ENCODE peak calls at places on chromosomes 5 and 9, in eight cellular contexts. D is GM12878, E is HCT116, U is A549, L is HepG2, F is endothelial cell of umbilical vein, Q is K562, C is H1. Y is an unnamed sample.

GRCh38 chr9:123283455-123283854 is 15.1 kb upstream of the STRBP start:
- DNase-seq in L (no peak), D (no peak), U (no peak), E (no peak), F (no peak), C (no peak), Q (no peak), Y (no peak)

GRCh38 chr9:136010176-136010575 is 49.0 kb upstream of the UBAC1 start:
- DNase-seq in C (no peak), E (no peak), L (no peak), Q (no peak), F (no peak), U (no peak), D (no peak), Y (no peak)

GRCh38 chr9:37904647-37905505 is 949 bp upstream of the SLC25A51 start:
- DNase-seq in C (no peak), U (no peak), D (no peak), Q (peak; percentile 51), L (no peak), F (no peak), E (no peak), Y (no peak)

GRCh38 chr9:107007981-107008380 is 145.0 kb downstream of the ZNF462 start:
- DNase-seq in F (no peak), C (no peak), Q (no peak), E (no peak), U (no peak), L (no peak), D (no peak), Y (no peak)

GRCh38 chr9:8489845-8490244 is 690.3 kb upstream of the DMAC1 start:
- DNase-seq in D (no peak), E (no peak), F (no peak), L (no peak), U (no peak), C (no peak), Q (no peak), Y (no peak)

GRCh38 chr5:95178046-95178651 is 106.7 kb downstream of the MCTP1 start:
- DNase-seq in D (peak; percentile 12), E (peak; percentile 29), F (peak; percentile 91), U (peak; percentile 32), L (peak; percentile 7), Q (no peak), C (peak; percentile 70), Y (peak; percentile 73)

GRCh38 chr5:154376481-154376880 is 69.3 kb upstream of the SAP30L start:
- DNase-seq in E (no peak), L (no peak), D (no peak), F (no peak), Q (no peak), U (no peak), C (no peak), Y (no peak)

GRCh38 chr5:115947260-115947659 is 15.0 kb upstream of the LVRN start:
- DNase-seq in E (no peak), D (no peak), F (no peak), U (no peak), C (no peak), Q (no peak), L (no peak), Y (no peak)

GRCh38 chr9:27595733-27596132 is 22.5 kb upstream of the C9orf72 start:
- DNase-seq in D (no peak), U (no peak), E (no peak), L (no peak), C (no peak), Q (no peak), F (no peak), Y (no peak)

GRCh38 chr5:128290152-128290858 is 206.7 kb downstream of the SLC12A2 start:
- DNase-seq in F (no peak), D (no peak), Q (no peak), U (no peak), C (no peak), L (no peak), E (no peak), Y (no peak)

GRCh38 chr5:134053314-134053839 is 48.6 kb upstream of the VDAC1 start:
- DNase-seq in L (no peak), C (no peak), Q (no peak), E (no peak), U (no peak), F (no peak), D (no peak), Y (no peak)

GRCh38 chr9:121198512-121199042 is 3.1 kb downstream of the RAB14 start:
- DNase-seq in C (no peak), U (no peak), Q (no peak), D (no peak), E (no peak), L (no peak), F (no peak), Y (no peak)

GRCh38 chr5:123134653-123135181 is 45.7 kb downstream of the PRDM6 start:
- DNase-seq in U (no peak), F (no peak), E (no peak), Q (no peak), C (no peak), D (no peak), L (no peak), Y (no peak)

GRCh38 chr5:172758077-172758835 is 12.7 kb downstream of the DUSP1 start:
- DNase-seq in U (peak; percentile 95), D (no peak), L (no peak), Q (peak; percentile 37), F (peak; percentile 75), E (no peak), C (no peak), Y (no peak)

GRCh38 chr5:173315495-173316352 is 12.5 kb downstream of the STC2 start:
- DNase-seq in D (no peak), F (no peak), Q (no peak), E (no peak), L (no peak), U (no peak), C (no peak), Y (no peak)

GRCh38 chr9:93230185-93230584 is 46.2 kb downstream of the WNK2 start:
- DNase-seq in E (no peak), F (no peak), D (no peak), C (no peak), U (no peak), Q (no peak), L (no peak), Y (no peak)

GRCh38 chr9:75185585-75186170 is 97.4 kb downstream of the OSTF1 start:
- DNase-seq in Q (peak; percentile 12), C (no peak), E (peak; percentile 38), U (peak; percentile 59), D (no peak), F (peak; percentile 41), L (peak; percentile 16), Y (peak; percentile 45)

GRCh38 chr9:4986783-4987182 is 1.7 kb downstream of the JAK2 start:
- DNase-seq in C (no peak), F (no peak), D (no peak), Q (no peak), L (no peak), E (no peak), U (no peak), Y (no peak)

GRCh38 chr5:145937432-145938250 is 1.3 kb downstream of the SH3RF2 start:
- DNase-seq in L (peak; percentile 40), F (no peak), D (no peak), E (peak; percentile 78), Q (no peak), U (peak; percentile 51), C (peak; percentile 13), Y (peak; percentile 27)

GRCh38 chr9:10268500-10269485 is 344.0 kb downstream of the PTPRD start:
- DNase-seq in C (peak; percentile 5), U (peak; percentile 7), F (peak; percentile 84), L (peak; percentile 5), D (no peak), Q (no peak), E (no peak), Y (peak; percentile 71)
- TF ChIP-seq CTCF in C (peak; percentile 88), U (no peak), F (peak; percentile 65), L (peak; percentile 67), D (peak; percentile 57), Q (no peak), E (peak; percentile 18), Y (peak; percentile 82)

DNA sequence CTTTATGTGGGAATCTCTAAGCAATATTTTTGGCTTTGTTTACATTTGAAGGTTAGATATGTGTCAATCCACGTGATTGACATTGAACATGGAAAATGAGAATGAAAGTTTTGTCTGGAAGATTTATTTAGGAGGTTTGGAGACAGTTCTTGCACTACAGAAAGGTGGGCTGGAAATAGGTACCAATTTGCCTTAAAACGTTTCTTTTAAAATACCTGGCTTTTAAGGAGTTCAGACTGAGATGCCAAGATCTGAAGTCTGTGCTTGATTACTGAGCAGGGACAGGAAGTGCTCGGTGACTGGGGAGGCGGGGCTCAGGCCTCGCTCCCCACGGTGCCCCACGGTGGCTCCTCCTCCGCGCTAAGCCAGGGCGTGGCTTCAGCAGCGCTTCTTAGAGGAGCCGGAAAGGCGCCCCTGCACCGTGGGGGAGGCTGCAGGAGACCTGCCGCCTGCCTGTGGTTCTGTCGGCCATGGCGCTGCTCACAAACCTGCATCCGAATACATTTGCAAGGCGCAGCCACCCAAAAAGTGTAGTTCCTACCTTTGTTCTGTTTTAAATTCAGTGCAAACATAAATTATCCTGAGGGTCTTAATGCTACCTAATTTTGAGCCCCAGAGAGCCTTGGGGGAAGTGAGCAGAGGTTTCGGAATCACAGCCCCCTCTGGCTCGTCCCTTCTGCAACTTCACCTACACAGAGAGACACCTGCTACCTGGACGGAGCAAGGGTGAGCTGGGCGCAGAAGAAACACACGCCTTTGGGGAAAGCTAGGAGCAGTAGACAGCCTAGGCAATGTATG is 49.2 kb downstream of the USP20 start:
- DNase-seq in D (peak; percentile 83), U (peak; percentile 83), C (peak; percentile 79), E (peak; percentile 64), Q (peak; percentile 95), L (peak; percentile 66), F (peak; percentile 80), Y (peak; percentile 96)
- TF ChIP-seq POLR2A in D (peak; percentile 67), U (peak; percentile 71), C (peak; percentile 83), E (peak; percentile 61), Q (no peak), L (peak; percentile 75), F (peak; percentile 28), Y (peak; percentile 93)

GRCh38 chr5:1268666-1269065 is 26.2 kb downstream of the TERT start:
- DNase-seq in D (no peak), L (no peak), F (no peak), Q (no peak), C (no peak), U (no peak), E (no peak), Y (no peak)
- TF ChIP-seq MAX in D (no peak), L (no peak), F (no peak), Q (no peak), C (no peak), U (no peak), E (no peak), Y (no peak)

DNA sequence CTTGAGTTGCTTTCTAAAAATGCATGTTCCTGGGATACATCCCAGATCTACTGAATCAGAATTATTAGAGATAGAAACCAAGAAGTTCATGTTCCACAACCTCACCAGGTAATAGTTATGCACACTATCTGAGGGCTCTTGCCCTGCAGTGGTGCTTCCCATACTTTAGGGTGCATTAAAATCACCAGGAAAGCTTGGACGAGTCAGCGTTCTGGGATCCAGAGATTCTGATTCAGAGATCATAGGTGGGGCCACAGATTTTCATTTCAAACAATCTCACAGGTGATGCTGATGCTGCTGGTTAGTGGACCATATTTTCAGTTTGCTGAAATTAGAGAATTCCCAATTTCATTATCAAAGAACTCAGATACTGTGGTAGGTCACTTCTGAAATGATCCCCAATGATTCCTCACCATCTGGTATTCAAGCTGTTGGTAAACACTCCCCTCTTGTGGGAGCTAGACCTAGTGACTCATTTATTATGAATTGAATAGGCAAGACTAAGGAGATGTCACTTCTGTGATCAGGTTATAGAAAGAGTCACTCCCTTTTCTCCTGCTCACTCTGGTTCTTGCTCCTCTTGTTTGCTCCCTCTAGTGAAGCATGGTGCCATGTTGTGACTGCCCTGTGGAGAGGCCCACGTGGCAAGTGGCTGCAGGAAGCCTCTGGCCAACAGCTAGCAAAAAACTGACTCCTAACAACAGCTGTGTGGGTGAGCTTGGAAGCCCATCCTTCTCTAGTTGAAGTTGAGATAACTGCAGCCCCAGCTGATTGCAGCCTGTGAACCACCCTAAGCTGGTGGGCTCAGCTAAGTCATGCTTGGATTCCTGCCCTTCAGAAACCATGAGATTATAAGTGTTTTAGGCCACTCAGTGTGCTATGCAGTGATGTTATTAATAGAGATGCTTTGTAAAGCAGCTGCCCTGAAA is 59.8 kb downstream of the SH3TC2 start:
- DNase-seq in E (no peak), Q (no peak), D (no peak), F (peak; percentile 34), U (peak; percentile 27), C (no peak), L (no peak), Y (no peak)
- TF ChIP-seq CTCF in E (peak; percentile 36), Q (no peak), D (no peak), F (peak; percentile 18), U (peak; percentile 14), C (no peak), L (peak; percentile 7), Y (no peak)